ENCODE peak calls at places on chromosomes 5 and 9, in nine cellular contexts. One of them, this sample, is unnamed.

GRCh38 chr9:111913159-111913558 is 16.5 kb downstream of the UGCG start:
- DNase-seq in activated naive CD4-positive, alpha-beta T cell: no peak
- DNase-seq in epithelial cell of prostate: no peak
- DNase-seq in GM03348: no peak
- DNase-seq in left ventricle myocardium inferior: no peak
- DNase-seq in stimulated activated CD4-positive, alpha-beta T cell treated with anti-CD3 and anti-CD28 coated beads, Interleukin-1b, Interleukin-23, amount 100 ng/mL, for 4 hours: no peak
- DNase-seq in cardiac muscle cell: no peak
- DNase-seq in nephron progenitor cell: no peak
- DNase-seq in GDM1: no peak
- DNase-seq in this sample: no peak

GRCh38 chr5:132283423-132284043 is 10.7 kb upstream of the SLC22A4 start:
- DNase-seq in nephron progenitor cell: no peak
- DNase-seq in stimulated activated CD4-positive, alpha-beta T cell treated with anti-CD3 and anti-CD28 coated beads, Interleukin-1b, Interleukin-23, amount 100 ng/mL, for 4 hours: no peak
- DNase-seq in GM03348: no peak
- DNase-seq in cardiac muscle cell: peak; percentile 24
- DNase-seq in activated naive CD4-positive, alpha-beta T cell: no peak
- DNase-seq in epithelial cell of prostate: no peak
- DNase-seq in GDM1: no peak
- DNase-seq in left ventricle myocardium inferior: no peak
- DNase-seq in this sample: peak; percentile 85

GRCh38 chr5:31638286-31638685 is 645 bp upstream of the PDZD2 start:
- DNase-seq in GDM1: no peak
- DNase-seq in activated naive CD4-positive, alpha-beta T cell: no peak
- DNase-seq in left ventricle myocardium inferior: peak; percentile 45
- DNase-seq in epithelial cell of prostate: no peak
- DNase-seq in GM03348: no peak
- DNase-seq in stimulated activated CD4-positive, alpha-beta T cell treated with anti-CD3 and anti-CD28 coated beads, Interleukin-1b, Interleukin-23, amount 100 ng/mL, for 4 hours: no peak
- DNase-seq in nephron progenitor cell: no peak
- DNase-seq in cardiac muscle cell: no peak
- DNase-seq in this sample: no peak

GRCh38 chr9:123395276-123396006 is 39.4 kb downstream of the CRB2 start:
- DNase-seq in nephron progenitor cell: no peak
- DNase-seq in epithelial cell of prostate: no peak
- DNase-seq in stimulated activated CD4-positive, alpha-beta T cell treated with anti-CD3 and anti-CD28 coated beads, Interleukin-1b, Interleukin-23, amount 100 ng/mL, for 4 hours: no peak
- DNase-seq in left ventricle myocardium inferior: no peak
- DNase-seq in GM03348: no peak
- DNase-seq in GDM1: no peak
- DNase-seq in cardiac muscle cell: no peak
- DNase-seq in activated naive CD4-positive, alpha-beta T cell: no peak
- DNase-seq in this sample: no peak

GRCh38 chr5:2251751-2252150 is 369.0 kb upstream of the IRX4 start:
- DNase-seq in epithelial cell of prostate: no peak
- DNase-seq in cardiac muscle cell: no peak
- DNase-seq in activated naive CD4-positive, alpha-beta T cell: no peak
- DNase-seq in GM03348: no peak
- DNase-seq in GDM1: no peak
- DNase-seq in nephron progenitor cell: no peak
- DNase-seq in stimulated activated CD4-positive, alpha-beta T cell treated with anti-CD3 and anti-CD28 coated beads, Interleukin-1b, Interleukin-23, amount 100 ng/mL, for 4 hours: no peak
- DNase-seq in left ventricle myocardium inferior: no peak
- DNase-seq in this sample: no peak

GRCh38 chr9:122904466-122904822 is 715 bp downstream of the RC3H2 start:
- DNase-seq in nephron progenitor cell: peak; percentile 52
- DNase-seq in left ventricle myocardium inferior: no peak
- DNase-seq in GDM1: no peak
- DNase-seq in GM03348: peak; percentile 54
- DNase-seq in cardiac muscle cell: peak; percentile 64
- DNase-seq in activated naive CD4-positive, alpha-beta T cell: no peak
- DNase-seq in epithelial cell of prostate: no peak
- DNase-seq in stimulated activated CD4-positive, alpha-beta T cell treated with anti-CD3 and anti-CD28 coated beads, Interleukin-1b, Interleukin-23, amount 100 ng/mL, for 4 hours: no peak
- DNase-seq in this sample: peak; percentile 53

GRCh38 chr9:38708759-38709158 is 11.2 kb downstream of the FAM240B start:
- DNase-seq in left ventricle myocardium inferior: no peak
- DNase-seq in GDM1: no peak
- DNase-seq in GM03348: no peak
- DNase-seq in nephron progenitor cell: no peak
- DNase-seq in epithelial cell of prostate: no peak
- DNase-seq in cardiac muscle cell: no peak
- DNase-seq in activated naive CD4-positive, alpha-beta T cell: no peak
- DNase-seq in stimulated activated CD4-positive, alpha-beta T cell treated with anti-CD3 and anti-CD28 coated beads, Interleukin-1b, Interleukin-23, amount 100 ng/mL, for 4 hours: no peak
- DNase-seq in this sample: no peak

GRCh38 chr9:134887686-134888602 is 7.3 kb downstream of the FCN2 start:
- DNase-seq in cardiac muscle cell: no peak
- DNase-seq in stimulated activated CD4-positive, alpha-beta T cell treated with anti-CD3 and anti-CD28 coated beads, Interleukin-1b, Interleukin-23, amount 100 ng/mL, for 4 hours: no peak
- DNase-seq in left ventricle myocardium inferior: no peak
- DNase-seq in activated naive CD4-positive, alpha-beta T cell: no peak
- DNase-seq in nephron progenitor cell: no peak
- DNase-seq in GM03348: no peak
- DNase-seq in epithelial cell of prostate: no peak
- DNase-seq in GDM1: peak; percentile 41
- DNase-seq in this sample: no peak

GRCh38 chr5:142816577-142816976 is 46.4 kb downstream of the ARHGAP26 start:
- DNase-seq in nephron progenitor cell: no peak
- DNase-seq in epithelial cell of prostate: no peak
- DNase-seq in GDM1: no peak
- DNase-seq in GM03348: peak; percentile 56
- DNase-seq in cardiac muscle cell: peak; percentile 54
- DNase-seq in left ventricle myocardium inferior: peak; percentile 68
- DNase-seq in stimulated activated CD4-positive, alpha-beta T cell treated with anti-CD3 and anti-CD28 coated beads, Interleukin-1b, Interleukin-23, amount 100 ng/mL, for 4 hours: no peak
- DNase-seq in activated naive CD4-positive, alpha-beta T cell: no peak
- DNase-seq in this sample: peak; percentile 77

GRCh38 chr5:1011226-1011631 is 2.6 kb downstream of the NKD2 start:
- DNase-seq in activated naive CD4-positive, alpha-beta T cell: peak; percentile 13
- DNase-seq in left ventricle myocardium inferior: peak; percentile 22
- DNase-seq in GDM1: no peak
- DNase-seq in stimulated activated CD4-positive, alpha-beta T cell treated with anti-CD3 and anti-CD28 coated beads, Interleukin-1b, Interleukin-23, amount 100 ng/mL, for 4 hours: peak; percentile 36
- DNase-seq in nephron progenitor cell: peak; percentile 56
- DNase-seq in cardiac muscle cell: peak; percentile 54
- DNase-seq in epithelial cell of prostate: no peak
- DNase-seq in GM03348: no peak
- DNase-seq in this sample: peak; percentile 46

GRCh38 chr9:129109504-129109903 is 1.1 kb downstream of the CRAT start:
- DNase-seq in stimulated activated CD4-positive, alpha-beta T cell treated with anti-CD3 and anti-CD28 coated beads, Interleukin-1b, Interleukin-23, amount 100 ng/mL, for 4 hours: no peak
- DNase-seq in left ventricle myocardium inferior: no peak
- DNase-seq in GDM1: no peak
- DNase-seq in cardiac muscle cell: no peak
- DNase-seq in GM03348: peak; percentile 76
- DNase-seq in epithelial cell of prostate: no peak
- DNase-seq in nephron progenitor cell: no peak
- DNase-seq in activated naive CD4-positive, alpha-beta T cell: no peak
- DNase-seq in this sample: peak; percentile 61

GRCh38 chr5:149834246-149834855 is 104.2 kb downstream of the PPARGC1B start:
- DNase-seq in cardiac muscle cell: peak; percentile 85
- DNase-seq in epithelial cell of prostate: peak; percentile 54
- DNase-seq in GM03348: peak; percentile 88
- DNase-seq in left ventricle myocardium inferior: no peak
- DNase-seq in GDM1: peak; percentile 50
- DNase-seq in nephron progenitor cell: peak; percentile 70
- DNase-seq in stimulated activated CD4-positive, alpha-beta T cell treated with anti-CD3 and anti-CD28 coated beads, Interleukin-1b, Interleukin-23, amount 100 ng/mL, for 4 hours: peak; percentile 43
- DNase-seq in activated naive CD4-positive, alpha-beta T cell: no peak
- DNase-seq in this sample: peak; percentile 87

GRCh38 chr9:4638968-4639367 is 23.1 kb upstream of the PLPP6 start:
- DNase-seq in epithelial cell of prostate: no peak
- DNase-seq in GDM1: no peak
- DNase-seq in stimulated activated CD4-positive, alpha-beta T cell treated with anti-CD3 and anti-CD28 coated beads, Interleukin-1b, Interleukin-23, amount 100 ng/mL, for 4 hours: no peak
- DNase-seq in activated naive CD4-positive, alpha-beta T cell: no peak
- DNase-seq in left ventricle myocardium inferior: no peak
- DNase-seq in GM03348: no peak
- DNase-seq in cardiac muscle cell: no peak
- DNase-seq in nephron progenitor cell: no peak
- DNase-seq in this sample: no peak

GRCh38 chr9:115944166-115944948 is 209.2 kb upstream of the PAPPA start:
- DNase-seq in GM03348: peak; percentile 87
- DNase-seq in nephron progenitor cell: no peak
- DNase-seq in activated naive CD4-positive, alpha-beta T cell: no peak
- DNase-seq in left ventricle myocardium inferior: peak; percentile 82
- DNase-seq in epithelial cell of prostate: peak; percentile 84
- DNase-seq in GDM1: no peak
- DNase-seq in stimulated activated CD4-positive, alpha-beta T cell treated with anti-CD3 and anti-CD28 coated beads, Interleukin-1b, Interleukin-23, amount 100 ng/mL, for 4 hours: no peak
- DNase-seq in cardiac muscle cell: peak; percentile 2
- DNase-seq in this sample: peak; percentile 99

GRCh38 chr5:135930029-135930948 is 24.5 kb downstream of the LECT2 start:
- DNase-seq in GDM1: no peak
- DNase-seq in cardiac muscle cell: peak; percentile 18
- DNase-seq in activated naive CD4-positive, alpha-beta T cell: no peak
- DNase-seq in epithelial cell of prostate: no peak
- DNase-seq in stimulated activated CD4-positive, alpha-beta T cell treated with anti-CD3 and anti-CD28 coated beads, Interleukin-1b, Interleukin-23, amount 100 ng/mL, for 4 hours: no peak
- DNase-seq in left ventricle myocardium inferior: no peak
- DNase-seq in GM03348: peak; percentile 18
- DNase-seq in nephron progenitor cell: peak; percentile 70
- DNase-seq in this sample: no peak

GRCh38 chr5:129670944-129671343 is 77.0 kb upstream of the MINAR2 start:
- DNase-seq in stimulated activated CD4-positive, alpha-beta T cell treated with anti-CD3 and anti-CD28 coated beads, Interleukin-1b, Interleukin-23, amount 100 ng/mL, for 4 hours: no peak
- DNase-seq in GDM1: no peak
- DNase-seq in GM03348: peak; percentile 58
- DNase-seq in left ventricle myocardium inferior: no peak
- DNase-seq in nephron progenitor cell: no peak
- DNase-seq in epithelial cell of prostate: no peak
- DNase-seq in activated naive CD4-positive, alpha-beta T cell: no peak
- DNase-seq in cardiac muscle cell: no peak
- DNase-seq in this sample: peak; percentile 66

GRCh38 chr5:65418661-65419060 is 63.1 kb downstream of the ADAMTS6 start:
- DNase-seq in stimulated activated CD4-positive, alpha-beta T cell treated with anti-CD3 and anti-CD28 coated beads, Interleukin-1b, Interleukin-23, amount 100 ng/mL, for 4 hours: no peak
- DNase-seq in GM03348: no peak
- DNase-seq in activated naive CD4-positive, alpha-beta T cell: no peak
- DNase-seq in epithelial cell of prostate: no peak
- DNase-seq in cardiac muscle cell: no peak
- DNase-seq in GDM1: no peak
- DNase-seq in nephron progenitor cell: no peak
- DNase-seq in left ventricle myocardium inferior: no peak
- DNase-seq in this sample: no peak

GRCh38 chr9:69174645-69175487 is 789 bp downstream of the TJP2 start:
- DNase-seq in stimulated activated CD4-positive, alpha-beta T cell treated with anti-CD3 and anti-CD28 coated beads, Interleukin-1b, Interleukin-23, amount 100 ng/mL, for 4 hours: no peak
- DNase-seq in GM03348: peak; percentile 89
- DNase-seq in GDM1: no peak
- DNase-seq in epithelial cell of prostate: peak; percentile 95
- DNase-seq in cardiac muscle cell: peak; percentile 56
- DNase-seq in activated naive CD4-positive, alpha-beta T cell: no peak
- DNase-seq in nephron progenitor cell: peak; percentile 50
- DNase-seq in left ventricle myocardium inferior: no peak
- DNase-seq in this sample: peak; percentile 96

GRCh38 chr5:6350277-6351090 is 27.9 kb downstream of the MED10 start:
- DNase-seq in nephron progenitor cell: no peak
- DNase-seq in cardiac muscle cell: no peak
- DNase-seq in activated naive CD4-positive, alpha-beta T cell: no peak
- DNase-seq in stimulated activated CD4-positive, alpha-beta T cell treated with anti-CD3 and anti-CD28 coated beads, Interleukin-1b, Interleukin-23, amount 100 ng/mL, for 4 hours: no peak
- DNase-seq in GDM1: no peak
- DNase-seq in GM03348: no peak
- DNase-seq in epithelial cell of prostate: no peak
- DNase-seq in left ventricle myocardium inferior: no peak
- DNase-seq in this sample: no peak

GRCh38 chr5:176810084-176810597 is at the start of gene UNC5A:
- DNase-seq in left ventricle myocardium inferior: peak; percentile 24
- DNase-seq in stimulated activated CD4-positive, alpha-beta T cell treated with anti-CD3 and anti-CD28 coated beads, Interleukin-1b, Interleukin-23, amount 100 ng/mL, for 4 hours: peak; percentile 27
- DNase-seq in GM03348: peak; percentile 68
- DNase-seq in GDM1: peak; percentile 9
- DNase-seq in epithelial cell of prostate: no peak
- DNase-seq in nephron progenitor cell: peak; percentile 92
- DNase-seq in activated naive CD4-positive, alpha-beta T cell: peak; percentile 21
- DNase-seq in cardiac muscle cell: peak; percentile 77
- DNase-seq in this sample: peak; percentile 60

GRCh38 chr9:119375892-119376291 is 6.7 kb upstream of the BRINP1 start:
- DNase-seq in nephron progenitor cell: peak; percentile 51
- DNase-seq in GDM1: no peak
- DNase-seq in cardiac muscle cell: peak; percentile 72
- DNase-seq in stimulated activated CD4-positive, alpha-beta T cell treated with anti-CD3 and anti-CD28 coated beads, Interleukin-1b, Interleukin-23, amount 100 ng/mL, for 4 hours: no peak
- DNase-seq in GM03348: peak; percentile 33
- DNase-seq in activated naive CD4-positive, alpha-beta T cell: no peak
- DNase-seq in epithelial cell of prostate: peak; percentile 18
- DNase-seq in left ventricle myocardium inferior: no peak
- DNase-seq in this sample: peak; percentile 62

GRCh38 chr9:96006961-96007360 is 131.5 kb downstream of the ERCC6L2 start:
- DNase-seq in activated naive CD4-positive, alpha-beta T cell: no peak
- DNase-seq in GDM1: no peak
- DNase-seq in nephron progenitor cell: no peak
- DNase-seq in cardiac muscle cell: no peak
- DNase-seq in epithelial cell of prostate: no peak
- DNase-seq in GM03348: no peak
- DNase-seq in left ventricle myocardium inferior: no peak
- DNase-seq in stimulated activated CD4-positive, alpha-beta T cell treated with anti-CD3 and anti-CD28 coated beads, Interleukin-1b, Interleukin-23, amount 100 ng/mL, for 4 hours: no peak
- DNase-seq in this sample: no peak

GRCh38 chr5:10140195-10140973 is 109.3 kb downstream of the ATPSCKMT start:
- DNase-seq in stimulated activated CD4-positive, alpha-beta T cell treated with anti-CD3 and anti-CD28 coated beads, Interleukin-1b, Interleukin-23, amount 100 ng/mL, for 4 hours: no peak
- DNase-seq in left ventricle myocardium inferior: no peak
- DNase-seq in activated naive CD4-positive, alpha-beta T cell: no peak
- DNase-seq in GDM1: no peak
- DNase-seq in nephron progenitor cell: no peak
- DNase-seq in GM03348: peak; percentile 42
- DNase-seq in cardiac muscle cell: no peak
- DNase-seq in epithelial cell of prostate: no peak
- DNase-seq in this sample: peak; percentile 41

GRCh38 chr5:173395257-173395932 is 67.2 kb upstream of the STC2 start:
- DNase-seq in stimulated activated CD4-positive, alpha-beta T cell treated with anti-CD3 and anti-CD28 coated beads, Interleukin-1b, Interleukin-23, amount 100 ng/mL, for 4 hours: no peak
- DNase-seq in nephron progenitor cell: no peak
- DNase-seq in left ventricle myocardium inferior: no peak
- DNase-seq in cardiac muscle cell: peak; percentile 7
- DNase-seq in GM03348: peak; percentile 77
- DNase-seq in epithelial cell of prostate: no peak
- DNase-seq in GDM1: no peak
- DNase-seq in activated naive CD4-positive, alpha-beta T cell: no peak
- DNase-seq in this sample: peak; percentile 43

GRCh38 chr9:18438300-18438925 is 35.5 kb upstream of the ADAMTSL1 start:
- DNase-seq in cardiac muscle cell: peak; percentile 37
- DNase-seq in nephron progenitor cell: peak; percentile 51
- DNase-seq in GDM1: no peak
- DNase-seq in GM03348: peak; percentile 50
- DNase-seq in stimulated activated CD4-positive, alpha-beta T cell treated with anti-CD3 and anti-CD28 coated beads, Interleukin-1b, Interleukin-23, amount 100 ng/mL, for 4 hours: no peak
- DNase-seq in activated naive CD4-positive, alpha-beta T cell: no peak
- DNase-seq in epithelial cell of prostate: no peak
- DNase-seq in left ventricle myocardium inferior: peak; percentile 38
- DNase-seq in this sample: no peak

GRCh38 chr5:32312194-32312681 is 501 bp downstream of the MTMR12 start:
- DNase-seq in GM03348: peak; percentile 83
- DNase-seq in epithelial cell of prostate: no peak
- DNase-seq in cardiac muscle cell: peak; percentile 77
- DNase-seq in activated naive CD4-positive, alpha-beta T cell: no peak
- DNase-seq in stimulated activated CD4-positive, alpha-beta T cell treated with anti-CD3 and anti-CD28 coated beads, Interleukin-1b, Interleukin-23, amount 100 ng/mL, for 4 hours: peak; percentile 18
- DNase-seq in nephron progenitor cell: peak; percentile 63
- DNase-seq in GDM1: peak; percentile 24
- DNase-seq in left ventricle myocardium inferior: peak; percentile 73
- DNase-seq in this sample: peak; percentile 56

GRCh38 chr9:89051421-89051820 is 60.2 kb downstream of the S1PR3 start:
- DNase-seq in GDM1: no peak
- DNase-seq in activated naive CD4-positive, alpha-beta T cell: no peak
- DNase-seq in GM03348: no peak
- DNase-seq in cardiac muscle cell: no peak
- DNase-seq in epithelial cell of prostate: no peak
- DNase-seq in left ventricle myocardium inferior: no peak
- DNase-seq in stimulated activated CD4-positive, alpha-beta T cell treated with anti-CD3 and anti-CD28 coated beads, Interleukin-1b, Interleukin-23, amount 100 ng/mL, for 4 hours: no peak
- DNase-seq in nephron progenitor cell: no peak
- DNase-seq in this sample: no peak

GRCh38 chr9:84297162-84297821 is 43.3 kb downstream of the SLC28A3 start:
- DNase-seq in GM03348: peak; percentile 72
- DNase-seq in activated naive CD4-positive, alpha-beta T cell: no peak
- DNase-seq in epithelial cell of prostate: no peak
- DNase-seq in nephron progenitor cell: no peak
- DNase-seq in stimulated activated CD4-positive, alpha-beta T cell treated with anti-CD3 and anti-CD28 coated beads, Interleukin-1b, Interleukin-23, amount 100 ng/mL, for 4 hours: no peak
- DNase-seq in left ventricle myocardium inferior: no peak
- DNase-seq in GDM1: no peak
- DNase-seq in cardiac muscle cell: no peak
- DNase-seq in this sample: no peak

GRCh38 chr9:91960367-91960766 is 10.3 kb upstream of the ROR2 start:
- DNase-seq in stimulated activated CD4-positive, alpha-beta T cell treated with anti-CD3 and anti-CD28 coated beads, Interleukin-1b, Interleukin-23, amount 100 ng/mL, for 4 hours: no peak
- DNase-seq in GDM1: no peak
- DNase-seq in cardiac muscle cell: no peak
- DNase-seq in GM03348: no peak
- DNase-seq in left ventricle myocardium inferior: no peak
- DNase-seq in activated naive CD4-positive, alpha-beta T cell: no peak
- DNase-seq in epithelial cell of prostate: no peak
- DNase-seq in nephron progenitor cell: no peak
- DNase-seq in this sample: no peak

GRCh38 chr9:133619791-133620190 is 10.6 kb upstream of the FAM163B start:
- DNase-seq in epithelial cell of prostate: no peak
- DNase-seq in GM03348: no peak
- DNase-seq in cardiac muscle cell: no peak
- DNase-seq in activated naive CD4-positive, alpha-beta T cell: no peak
- DNase-seq in GDM1: no peak
- DNase-seq in nephron progenitor cell: no peak
- DNase-seq in stimulated activated CD4-positive, alpha-beta T cell treated with anti-CD3 and anti-CD28 coated beads, Interleukin-1b, Interleukin-23, amount 100 ng/mL, for 4 hours: peak; percentile 39
- DNase-seq in left ventricle myocardium inferior: no peak
- DNase-seq in this sample: no peak

GRCh38 chr9:88521308-88521707 is 13.7 kb upstream of the NXNL2 start:
- DNase-seq in left ventricle myocardium inferior: no peak
- DNase-seq in nephron progenitor cell: no peak
- DNase-seq in activated naive CD4-positive, alpha-beta T cell: no peak
- DNase-seq in stimulated activated CD4-positive, alpha-beta T cell treated with anti-CD3 and anti-CD28 coated beads, Interleukin-1b, Interleukin-23, amount 100 ng/mL, for 4 hours: no peak
- DNase-seq in cardiac muscle cell: no peak
- DNase-seq in GM03348: no peak
- DNase-seq in GDM1: peak; percentile 18
- DNase-seq in epithelial cell of prostate: no peak
- DNase-seq in this sample: no peak

This sample was measured in MCF 10A.